ENCODE peak calls at places on chromosomes 7 and 10, in eight cellular contexts. T is Panc1, L is NCI-H774, N is left colon, P is germinal center, R is EH, J is foreskin fibroblast, V is posterior cingulate gyrus. W is an unnamed sample.

GRCh38 chr10:131920693-131921092 is 19.9 kb downstream of the PPP2R2D start:
- DNase-seq in T (no peak), L (no peak), N (no peak), P (no peak), R (no peak), J (no peak), V (no peak), W (no peak)

GRCh38 chr7:48755061-48755555 is 169.2 kb upstream of the CDC14C start:
- DNase-seq in T (no peak), L (no peak), N (no peak), P (no peak), R (no peak), J (no peak), V (no peak), W (no peak)

GRCh38 chr7:151279868-151280267 is 31.4 kb upstream of the SMARCD3 start:
- DNase-seq in T (no peak), L (no peak), N (no peak), P (no peak), R (no peak), J (no peak), V (no peak), W (no peak)

GRCh38 chr7:151755131-151755787 is 121.7 kb downstream of the PRKAG2 start:
- DNase-seq in T (no peak), L (no peak), N (peak), P (no peak), R (peak), J (peak), V (no peak), W (no peak)

GRCh38 chr10:62016477-62017140 is 115.1 kb downstream of the ARID5B start:
- DNase-seq in T (no peak), L (no peak), N (no peak), P (peak), R (peak), J (no peak), V (no peak), W (no peak)

GRCh38 chr7:132061931-132062330 is 505.5 kb upstream of the PODXL start:
- DNase-seq in T (no peak), L (no peak), N (no peak), P (no peak), R (peak), J (peak), V (no peak), W (no peak)

GRCh38 chr7:97024209-97025129 is at the start of gene DLX5:
- DNase-seq in T (no peak), L (peak), N (no peak), P (no peak), R (peak), J (peak), V (peak), W (no peak)

GRCh38 chr7:130154501-130155317 is 50.5 kb downstream of the TMEM209 start:
- DNase-seq in T (no peak), L (peak), N (peak), P (no peak), R (no peak), J (no peak), V (peak), W (no peak)

GRCh38 chr7:1679326-1679965 is 9.4 kb downstream of the ELFN1 start:
- DNase-seq in T (no peak), L (no peak), N (no peak), P (no peak), R (no peak), J (no peak), V (no peak), W (no peak)

GRCh38 chr10:14003517-14003916 is 327.2 kb downstream of the FRMD4A start:
- DNase-seq in T (no peak), L (no peak), N (no peak), P (no peak), R (no peak), J (no peak), V (no peak), W (no peak)

GRCh38 chr7:18320971-18321567 is 174.5 kb upstream of the HDAC9 start:
- DNase-seq in T (peak), L (no peak), N (no peak), P (peak), R (peak), J (peak), V (no peak), W (no peak)

W was measured in tibial nerve.